ENCODE peak calls at places on chromosomes 11 and 22, in six cellular contexts. F is astrocyte of the spinal cord, E is mesothelial cell of epicardium, O is GM12865, S is endothelial cell of umbilical vein, W is GM20000. Q is an unnamed sample.

GRCh38 chr11:1516273-1517067 is 29.9 kb upstream of the MOB2 start:
- DNase-seq in F (peak), E (no peak), O (no peak), S (no peak), W (no peak), Q (no peak)

GRCh38 chr22:19643448-19644313 is 70.6 kb upstream of the SEPTIN5 start:
- DNase-seq in F (no peak), E (no peak), O (no peak), S (peak), W (no peak), Q (no peak)

GRCh38 chr11:8333431-8334401 is 70.0 kb upstream of the LMO1 start:
- DNase-seq in F (no peak), E (no peak), O (no peak), S (no peak), W (no peak), Q (no peak)

GRCh38 chr22:46087816-46088277 is 62.5 kb upstream of the PPARA start:
- DNase-seq in F (peak), E (no peak), O (no peak), S (peak), W (no peak), Q (no peak)

GRCh38 chr11:115256326-115257197 is 247.7 kb downstream of the CADM1 start:
- DNase-seq in F (no peak), E (no peak), O (peak), S (no peak), W (peak), Q (peak)

GRCh38 chr11:32311351-32312077 is 123.8 kb downstream of the WT1 start:
- DNase-seq in F (no peak), E (no peak), O (no peak), S (no peak), W (no peak), Q (no peak)

GRCh38 chr11:26946209-26946828 is 47.6 kb upstream of the FIBIN start:
- DNase-seq in F (peak), E (no peak), O (no peak), S (no peak), W (no peak), Q (no peak)

GRCh38 chr11:38019072-38019775 is 1421.2 kb upstream of the RAG2 start:
- DNase-seq in F (peak), E (no peak), O (no peak), S (no peak), W (no peak), Q (no peak)

GRCh38 chr11:105177658-105178057 is 38.1 kb upstream of the CARD18 start:
- DNase-seq in F (peak), E (no peak), O (no peak), S (peak), W (no peak), Q (no peak)

GRCh38 chr22:38768036-38768435 is 12.2 kb upstream of the SUN2 start:
- DNase-seq in F (no peak), E (no peak), O (no peak), S (no peak), W (no peak), Q (no peak)

GRCh38 chr11:134592391-134592990 is 180.4 kb upstream of the B3GAT1 start:
- DNase-seq in F (no peak), E (peak), O (peak), S (peak), W (peak), Q (peak)

GRCh38 chr11:47518212-47518959 is 34.5 kb downstream of the CELF1 start:
- DNase-seq in F (no peak), E (no peak), O (no peak), S (peak), W (no peak), Q (no peak)

GRCh38 chr11:16001044-16001568 is 355.2 kb downstream of the SOX6 start:
- DNase-seq in F (no peak), E (no peak), O (no peak), S (no peak), W (no peak), Q (no peak)

GRCh38 chr22:32539631-32540449 is 65.2 kb downstream of the FBXO7 start:
- DNase-seq in F (no peak), E (peak), O (peak), S (no peak), W (no peak), Q (no peak)

GRCh38 chr22:24060375-24060788 is 49.3 kb downstream of the CABIN1 start:
- DNase-seq in F (peak), E (no peak), O (no peak), S (peak), W (no peak), Q (no peak)

GRCh38 chr11:70073188-70073817 is 4.8 kb upstream of the ANO1 start:
- DNase-seq in F (peak), E (no peak), O (no peak), S (peak), W (no peak), Q (no peak)

GRCh38 chr11:16921019-16921418 is 93.2 kb downstream of the PLEKHA7 start:
- DNase-seq in F (no peak), E (no peak), O (no peak), S (no peak), W (no peak), Q (no peak)

GRCh38 chr11:120125005-120125404 is 12.9 kb downstream of the TRIM29 start:
- DNase-seq in F (peak), E (no peak), O (no peak), S (no peak), W (no peak), Q (no peak)

GRCh38 chr11:2209900-2210321 is 38.3 kb upstream of the TH start:
- DNase-seq in F (no peak), E (no peak), O (no peak), S (no peak), W (no peak), Q (no peak)

GRCh38 chr11:122706689-122707088 is 51.2 kb downstream of the UBASH3B start:
- DNase-seq in F (peak), E (no peak), O (no peak), S (no peak), W (no peak), Q (no peak)

GRCh38 chr22:41984006-41984405 is 14.6 kb upstream of the WBP2NL start:
- DNase-seq in F (no peak), E (no peak), O (no peak), S (no peak), W (no peak), Q (no peak)

GRCh38 chr11:99066609-99067008 is 45.9 kb downstream of the CNTN5 start:
- DNase-seq in F (no peak), E (no peak), O (no peak), S (no peak), W (no peak), Q (no peak)

GRCh38 chr11:59990421-59990820 is 26.6 kb upstream of the OOSP4B start:
- DNase-seq in F (no peak), E (no peak), O (no peak), S (no peak), W (no peak), Q (no peak)

GRCh38 chr22:23214398-23214797 is 34.1 kb downstream of the BCR start:
- DNase-seq in F (no peak), E (no peak), O (no peak), S (no peak), W (no peak), Q (no peak)

GRCh38 chr11:60377737-60378136 is 595 bp upstream of the MS4A7 start:
- DNase-seq in F (no peak), E (no peak), O (peak), S (no peak), W (peak), Q (peak)

GRCh38 chr11:11588890-11589289 is 32.9 kb downstream of the GALNT18 start:
- DNase-seq in F (no peak), E (no peak), O (no peak), S (no peak), W (no peak), Q (no peak)

GRCh38 chr11:73425118-73425517 is 48.9 kb downstream of the RELT start:
- DNase-seq in F (no peak), E (no peak), O (no peak), S (no peak), W (no peak), Q (no peak)

GRCh38 chr11:33682446-33682845 is 18.2 kb downstream of the C11orf91 start:
- DNase-seq in F (peak), E (no peak), O (no peak), S (no peak), W (no peak), Q (no peak)

GRCh38 chr11:17537261-17537660 is 7.0 kb downstream of the USH1C start:
- DNase-seq in F (no peak), E (no peak), O (no peak), S (no peak), W (no peak), Q (no peak)

GRCh38 chr11:12239396-12240298 is 129.3 kb downstream of the MICAL2 start:
- DNase-seq in F (peak), E (no peak), O (no peak), S (peak), W (no peak), Q (no peak)

GRCh38 chr11:19368726-19369364 is 128.1 kb upstream of the E2F8 start:
- DNase-seq in F (peak), E (no peak), O (no peak), S (peak), W (no peak), Q (peak)

GRCh38 chr22:47474464-47474863 is 712.0 kb downstream of the TBC1D22A start:
- DNase-seq in F (peak), E (no peak), O (no peak), S (no peak), W (no peak), Q (no peak)

GRCh38 chr11:66473608-66474525 is 6.4 kb upstream of the DPP3 start:
- DNase-seq in F (no peak), E (no peak), O (no peak), S (no peak), W (no peak), Q (no peak)

GRCh38 chr11:9868641-9869040 is 204.8 kb downstream of the SWAP70 start:
- DNase-seq in F (no peak), E (no peak), O (no peak), S (no peak), W (no peak), Q (no peak)

GRCh38 chr22:29470159-29470855 is 9.7 kb upstream of the NEFH start:
- DNase-seq in F (peak), E (peak), O (peak), S (peak), W (peak), Q (peak)

DNA sequence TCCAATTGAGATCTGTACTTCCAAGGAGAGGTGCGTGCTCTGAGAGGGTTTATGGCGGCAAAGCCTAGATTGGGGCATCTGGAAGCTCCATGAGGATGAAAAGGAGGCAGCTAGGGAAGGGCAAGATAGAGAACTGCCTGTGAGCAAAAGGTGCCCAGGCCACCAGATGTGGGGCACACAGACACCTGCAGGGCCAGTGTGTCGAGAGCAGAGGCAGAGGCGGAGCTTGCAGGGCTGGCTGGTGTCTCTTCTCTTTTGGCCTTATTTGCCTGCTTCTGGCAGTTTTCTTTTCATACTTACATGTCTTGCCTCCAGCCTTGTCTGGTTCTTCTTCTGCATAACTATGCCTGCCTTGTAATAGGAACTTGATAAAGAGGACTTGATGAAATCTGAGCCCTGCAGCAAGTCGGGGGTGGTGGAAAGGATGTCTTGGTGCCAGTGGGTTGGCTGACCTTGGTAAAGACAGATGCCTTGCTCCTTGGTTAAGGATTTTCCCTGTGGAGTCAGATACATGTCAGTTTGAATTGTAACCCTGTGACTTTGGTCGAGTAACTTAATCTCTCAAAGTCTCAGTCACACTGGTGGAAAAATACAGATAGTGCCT is 680.3 kb downstream of the NTM start:
- DNase-seq in F (no peak), E (no peak), O (no peak), S (no peak), W (no peak), Q (no peak)
- TF ChIP-seq CTCF in F (no peak), E (no peak), O (no peak), S (no peak), W (no peak), Q (no peak)

GRCh38 chr22:34845391-34845790 is 220.6 kb upstream of the ISX start:
- DNase-seq in F (no peak), E (no peak), O (no peak), S (no peak), W (no peak), Q (no peak)

GRCh38 chr22:34842630-34843029 is 223.3 kb upstream of the ISX start:
- DNase-seq in F (no peak), E (no peak), O (no peak), S (no peak), W (no peak), Q (no peak)

GRCh38 chr22:34847072-34847471 is 218.9 kb upstream of the ISX start:
- DNase-seq in F (peak), E (no peak), O (peak), S (no peak), W (no peak), Q (no peak)

GRCh38 chr22:34841911-34842310 is 224.0 kb upstream of the ISX start:
- DNase-seq in F (no peak), E (no peak), O (no peak), S (no peak), W (no peak), Q (no peak)

DNA sequence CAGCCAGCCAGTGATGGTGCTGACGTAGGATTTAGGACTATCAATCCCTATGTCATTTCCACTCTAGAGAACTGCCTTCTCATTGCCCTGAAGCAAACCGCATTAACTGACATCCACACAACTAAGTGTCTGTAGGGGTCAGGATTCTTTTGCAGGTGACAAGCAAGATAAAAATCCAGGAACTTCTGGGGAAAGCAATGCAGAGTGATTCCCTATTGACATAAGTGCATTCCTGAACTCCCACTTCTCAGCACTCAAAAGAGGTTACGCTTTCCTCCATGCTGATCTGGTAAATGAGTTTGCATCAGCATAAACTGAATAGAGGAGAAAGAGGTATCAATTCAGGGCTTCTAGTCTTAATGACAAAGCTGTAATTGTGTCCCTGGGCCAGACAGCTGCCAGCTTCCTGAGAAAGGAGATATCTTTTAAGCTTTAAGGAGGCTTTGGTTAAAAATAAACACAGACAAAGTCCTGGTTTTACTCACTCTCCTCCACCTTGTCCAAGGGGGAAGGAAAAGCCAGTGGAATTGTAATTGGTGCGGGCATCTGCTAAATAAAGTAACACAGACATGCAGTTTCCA is 224.5 kb upstream of the ISX start:
- DNase-seq in F (peak), E (no peak), O (no peak), S (no peak), W (no peak), Q (no peak)
- TF ChIP-seq CTCF in F (no peak), E (no peak), O (no peak), S (no peak), W (no peak), Q (no peak)

GRCh38 chr11:46513934-46514342 is 79.9 kb downstream of the AMBRA1 start:
- DNase-seq in F (peak), E (peak), O (no peak), S (peak), W (no peak), Q (no peak)
- TF ChIP-seq CTCF in F (no peak), E (no peak), O (no peak), S (no peak), W (no peak), Q (no peak)

DNA sequence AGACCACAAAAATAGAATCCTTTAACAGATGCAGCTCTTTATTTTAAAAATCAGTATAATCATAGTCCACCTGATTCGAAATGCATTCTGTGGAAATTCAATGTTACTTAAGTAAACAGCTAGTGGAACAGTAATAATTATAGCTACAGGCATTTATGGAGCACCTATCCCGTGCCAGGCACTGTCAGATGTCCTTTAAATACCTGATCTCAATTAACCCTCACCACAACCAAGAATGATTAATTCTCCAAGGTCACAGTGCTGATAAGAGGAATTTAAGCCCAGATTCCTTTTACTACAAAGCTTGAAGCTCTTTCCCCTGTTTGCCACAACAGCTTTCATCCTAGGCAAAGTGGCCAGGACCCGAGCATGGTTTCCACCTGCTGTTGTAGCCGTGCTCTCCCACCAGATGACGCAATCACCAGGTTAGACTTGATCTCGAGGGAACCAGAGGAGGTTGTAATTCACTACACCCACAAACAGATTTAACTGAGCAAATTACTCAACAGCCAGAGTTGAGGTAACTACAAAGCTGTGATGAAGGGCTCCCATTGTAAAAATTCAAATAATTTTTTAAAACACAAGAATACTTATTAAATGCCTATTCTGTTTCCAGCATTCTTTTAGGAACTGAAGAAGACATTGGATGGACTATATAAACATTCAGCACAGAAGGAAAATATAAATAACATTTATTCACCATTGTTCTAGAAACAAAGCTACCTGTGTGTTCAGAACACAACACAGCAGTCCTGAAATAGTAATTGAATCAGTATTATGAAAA is 10.3 kb downstream of the PRDM10 start:
- DNase-seq in F (peak), E (peak), O (peak), S (peak), W (peak), Q (peak)
- TF ChIP-seq CTCF in F (peak), E (no peak), O (peak), S (no peak), W (peak), Q (peak)

DNA sequence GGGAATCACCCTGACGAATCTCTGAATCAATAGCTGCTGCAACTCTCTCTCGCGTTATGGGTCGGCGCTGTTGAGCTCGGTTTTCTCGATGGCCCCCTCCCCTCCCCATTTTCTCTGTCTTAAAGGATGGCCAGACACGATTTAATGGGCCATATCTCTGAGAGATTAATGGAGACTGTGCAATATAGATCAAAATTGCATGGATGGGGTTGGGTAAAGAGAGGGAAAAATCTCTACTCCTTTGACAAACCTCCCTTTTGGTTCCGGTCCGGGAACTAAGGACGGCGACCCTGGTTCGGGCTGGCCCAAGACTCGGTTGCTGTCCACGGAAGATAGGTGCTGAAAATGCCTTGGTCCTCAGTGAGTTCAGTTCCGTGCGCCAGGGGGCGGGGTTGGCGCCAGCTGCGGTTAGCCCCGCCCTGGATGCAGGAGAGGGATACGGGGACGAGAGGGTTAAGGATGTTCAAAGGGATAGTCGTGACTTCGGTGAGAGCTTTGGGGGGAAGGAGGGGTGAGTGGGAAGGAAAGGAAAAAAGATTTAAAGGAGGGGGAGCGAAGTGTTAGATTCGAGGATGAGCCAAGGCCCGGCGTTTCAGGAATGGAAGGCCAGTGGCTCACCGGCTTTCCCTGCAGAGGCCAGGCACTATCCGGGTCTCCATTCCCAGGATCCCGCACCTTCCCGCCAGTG is 103.6 kb upstream of the HSD17B12 start:
- DNase-seq in F (peak), E (no peak), O (peak), S (peak), W (peak), Q (no peak)
- TF ChIP-seq CTCF in F (peak), E (no peak), O (peak), S (peak), W (no peak), Q (no peak)

GRCh38 chr22:44193537-44193896 is 12.8 kb downstream of the PARVG start:
- DNase-seq in F (no peak), E (no peak), O (peak), S (no peak), W (no peak), Q (no peak)
- TF ChIP-seq CTCF in F (no peak), E (no peak), O (no peak), S (no peak), W (no peak), Q (no peak)

Q was measured in OCI-LY7.